ENCODE peak calls at places on chromosomes 11 and 22, in four cellular contexts. N is neural progenitor cell, S is coronary artery, X is prostate gland. O is an unnamed sample.

GRCh38 chr11:2531277-2531986 is 86.6 kb downstream of the KCNQ1 start:
- DNase-seq in N (peak; percentile 83), S (no peak), X (peak; percentile 68), O (peak; percentile 6)

GRCh38 chr11:10539339-10539738 is 1.6 kb downstream of the RNF141 start:
- DNase-seq in S (no peak), X (no peak), N (no peak), O (no peak)

GRCh38 chr22:30270841-30271240 is 4.2 kb upstream of the OSM start:
- DNase-seq in X (no peak), N (no peak), S (no peak), O (no peak)

GRCh38 chr11:117517097-117517496 is 189.4 kb downstream of the CEP164 start:
- DNase-seq in X (no peak), N (no peak), S (no peak), O (no peak)

GRCh38 chr11:1049431-1049891 is 12.9 kb upstream of the MUC6 start:
- DNase-seq in X (peak; percentile 68), N (no peak), S (no peak), O (no peak)

GRCh38 chr11:69841859-69842698 is 22.9 kb upstream of the FGF3 start:
- DNase-seq in X (no peak), S (no peak), N (peak; percentile 35), O (peak; percentile 29)

GRCh38 chr22:30221121-30221992 is 25.2 kb downstream of the LIF start:
- DNase-seq in N (no peak), X (no peak), S (no peak), O (peak; percentile 95)

GRCh38 chr11:41799747-41800146 is 340.3 kb upstream of the LRRC4C start:
- DNase-seq in N (no peak), X (no peak), S (no peak), O (no peak)

GRCh38 chr11:73321342-73322110 is 13.4 kb downstream of the ARHGEF17 start:
- DNase-seq in N (no peak), S (no peak), X (no peak), O (peak; percentile 23)

GRCh38 chr22:45112136-45112879 is 51.4 kb upstream of the NUP50 start:
- DNase-seq in S (no peak), X (no peak), N (no peak), O (no peak)

GRCh38 chr11:10428453-10428852 is 26.6 kb upstream of the AMPD3 start:
- DNase-seq in N (no peak), S (no peak), X (no peak), O (no peak)

GRCh38 chr11:128323381-128323780 is 264.0 kb downstream of the ETS1 start:
- DNase-seq in N (no peak), S (no peak), X (no peak), O (peak; percentile 71)

GRCh38 chr22:50403701-50404101 is 60.6 kb downstream of the PPP6R2 start:
- DNase-seq in X (no peak), S (no peak), N (no peak), O (no peak)

GRCh38 chr11:119844808-119845207 is 115.8 kb upstream of the NECTIN1 start:
- DNase-seq in N (no peak), S (no peak), X (no peak), O (no peak)

GRCh38 chr22:49917997-49918910 is at the start of the genes ALG12 and CRELD2:
- DNase-seq in S (peak; percentile 97), X (peak; percentile 99), N (peak; percentile 99), O (peak; percentile 89)

GRCh38 chr11:73312806-73313403 is 4.8 kb downstream of the ARHGEF17 start:
- DNase-seq in N (no peak), S (no peak), X (no peak), O (no peak)

GRCh38 chr22:23404689-23405365 is 175.3 kb downstream of the IGLL1 start:
- DNase-seq in X (no peak), S (no peak), N (peak; percentile 53), O (no peak)

GRCh38 chr22:48701296-48702030 is 1126.2 kb downstream of the BRD1 start:
- DNase-seq in X (no peak), S (no peak), N (peak; percentile 19), O (no peak)

GRCh38 chr11:19811391-19811790 is 98.8 kb downstream of the NAV2 start:
- DNase-seq in N (no peak), X (no peak), S (no peak), O (no peak)

GRCh38 chr11:35126000-35126878 is 12.7 kb upstream of the CD44 start:
- DNase-seq in X (no peak), N (no peak), S (no peak), O (no peak)

GRCh38 chr11:69367211-69367964 is 73.4 kb downstream of the MYEOV start:
- DNase-seq in S (peak; percentile 47), X (no peak), N (no peak), O (no peak)

GRCh38 chr22:37631448-37632173 is 7.9 kb upstream of the SH3BP1 start:
- DNase-seq in N (no peak), X (no peak), S (no peak), O (no peak)

GRCh38 chr22:16970446-16970845 is 37.6 kb downstream of the GAB4 start:
- DNase-seq in N (no peak), X (no peak), S (no peak), O (peak; percentile 71)

GRCh38 chr22:16967453-16968217 is 40.4 kb downstream of the GAB4 start:
- DNase-seq in X (no peak), N (no peak), S (no peak), O (no peak)

GRCh38 chr22:16966251-16966650 is 41.8 kb downstream of the GAB4 start:
- DNase-seq in S (no peak), X (no peak), N (no peak), O (no peak)

GRCh38 chr22:16969508-16970327 is 38.3 kb downstream of the GAB4 start:
- DNase-seq in N (no peak), X (no peak), S (no peak), O (no peak)

GRCh38 chr22:16968218-16968595 is 39.8 kb downstream of the GAB4 start:
- DNase-seq in N (no peak), X (no peak), S (no peak), O (no peak)
- H3K4me3 ChIP-seq in N (no peak overlapping the region), X (no peak overlapping the region), S (no peak overlapping the region), O (no peak overlapping the region)

GRCh38 chr11:32888805-32889204 is 3.8 kb upstream of the QSER1 start:
- DNase-seq in S (no peak), N (no peak), X (no peak), O (no peak)

GRCh38 chr11:32891657-32892354 is 805 bp upstream of the QSER1 start:
- DNase-seq in N (no peak), S (no peak), X (no peak), O (no peak)

GRCh38 chr11:32892355-32893090 is at the start of gene QSER1:
- DNase-seq in S (peak; percentile 78), N (peak; percentile 88), X (peak; percentile 49), O (peak; percentile 35)

GRCh38 chr11:32893091-32893946 is 708 bp downstream of the QSER1 start:
- DNase-seq in X (peak; percentile 46), N (peak; percentile 92), S (peak; percentile 76), O (no peak)

DNA sequence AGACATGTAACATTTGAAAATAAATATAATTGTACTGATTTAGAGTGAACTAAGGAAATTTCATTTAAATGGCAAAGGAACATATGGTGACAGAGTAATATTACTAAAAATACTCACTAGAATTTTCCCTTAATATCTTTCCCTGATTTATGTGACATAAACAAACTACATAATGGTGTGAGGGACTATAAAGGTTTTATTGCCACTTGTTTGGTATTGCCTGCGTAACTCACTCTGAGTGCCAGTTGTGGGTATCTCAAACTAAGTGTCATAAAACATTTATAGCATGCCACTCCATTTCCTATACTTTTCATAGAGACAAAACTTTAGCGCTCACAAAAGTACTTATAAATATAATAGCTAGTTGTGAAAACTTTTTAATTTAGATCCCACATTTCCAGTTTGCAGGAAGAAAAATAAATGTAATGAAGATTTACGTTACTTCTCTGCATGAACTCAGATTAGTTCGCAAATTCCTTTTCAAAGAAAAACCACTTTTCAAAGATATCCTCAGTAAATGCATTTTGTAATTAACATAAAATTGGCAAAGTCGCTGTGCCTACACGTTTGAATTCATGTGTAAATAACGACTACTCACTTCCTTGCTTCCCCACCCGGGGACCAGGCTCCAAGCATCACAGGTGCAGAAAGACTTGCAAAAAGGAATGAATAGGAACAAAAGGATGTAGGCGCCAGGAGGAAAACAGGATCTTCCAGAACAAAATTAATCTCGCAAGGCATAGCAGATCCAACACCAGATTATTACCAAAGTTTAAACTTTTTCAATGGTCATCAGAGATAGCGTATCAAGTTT is 1.6 kb upstream of the QSER1 start:
- DNase-seq in X (no peak), N (peak; percentile 69), S (no peak), O (no peak)
- H3K4me3 ChIP-seq in X (no peak overlapping the region), N (peak overlapping the region; percentile 97), S (no peak overlapping the region), O (no peak overlapping the region)

GRCh38 chr11:118659956-118660645 is 19.3 kb downstream of the TREH start:
- DNase-seq in N (no peak), S (no peak), X (no peak), O (no peak)
- H3K4me3 ChIP-seq in N (no peak overlapping the region), S (no peak overlapping the region), X (no peak overlapping the region), O (no peak overlapping the region)

DNA sequence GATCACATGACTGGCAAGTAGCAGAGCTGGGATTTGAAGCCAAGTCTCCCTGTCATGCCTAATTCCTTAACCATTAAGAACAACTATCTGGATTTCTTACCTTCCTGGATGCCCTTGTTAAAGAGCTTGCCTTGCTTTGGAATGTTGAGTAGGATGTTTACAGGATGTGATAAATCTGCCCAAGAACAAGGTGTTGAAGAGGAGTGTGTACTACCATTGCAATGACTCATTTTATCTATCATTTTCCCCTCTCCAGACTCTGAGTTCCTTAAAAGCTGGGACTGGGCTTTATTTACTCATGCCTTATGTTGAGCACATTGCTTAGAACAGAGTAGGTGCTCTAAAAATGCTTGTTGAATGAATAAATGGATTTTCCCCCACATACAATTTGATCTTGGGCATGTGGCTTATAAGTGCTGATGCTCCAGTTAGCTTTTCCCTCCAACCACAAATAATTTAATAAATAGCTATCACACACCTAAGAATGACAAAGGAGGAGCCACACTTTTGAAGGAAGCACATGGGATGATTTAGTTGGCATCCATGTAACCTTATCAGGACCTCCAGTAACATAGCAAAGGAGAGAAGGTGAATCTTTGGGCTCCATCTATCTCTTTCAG is 268.6 kb upstream of the SESN3 start:
- DNase-seq in N (no peak), S (no peak), X (no peak), O (no peak)
- H3K4me3 ChIP-seq in N (no peak overlapping the region), S (no peak overlapping the region), X (no peak overlapping the region), O (no peak overlapping the region)

DNA sequence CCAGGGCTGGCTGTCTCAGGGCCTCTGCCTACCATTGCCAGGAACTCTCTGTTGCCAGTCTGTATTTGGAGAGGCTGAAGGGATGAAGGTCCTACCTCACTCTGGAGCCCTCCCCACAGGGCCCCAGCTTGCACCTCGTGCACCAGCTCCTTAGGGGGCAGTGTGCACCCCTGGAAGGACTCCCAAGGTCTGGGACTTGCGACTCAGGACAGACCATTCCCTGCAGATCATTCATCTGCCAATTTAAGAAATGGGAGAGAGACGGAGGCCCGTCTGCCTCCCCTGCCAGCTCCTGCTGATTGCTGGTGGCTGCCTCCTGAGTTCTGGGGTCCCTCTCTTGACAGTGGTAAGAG is 27.5 kb upstream of the MALAT1 start:
- DNase-seq in N (peak; percentile 69), S (peak; percentile 90), X (peak; percentile 73), O (no peak)
- H3K4me3 ChIP-seq in N (no peak overlapping the region), S (peak overlapping the region; percentile 42), X (no peak overlapping the region), O (no peak overlapping the region)

O was measured in Jurkat, Clone E6-1.